ENCODE peak calls at places on chromosomes 12 and 14, in four cellular contexts. R, H, A and E are unnamed samples.

GRCh38 chr14:77508249-77508648 is 9.6 kb upstream of the ISM2 start:
- DNase-seq in R (peak), A (peak), H (no peak), E (no peak)

GRCh38 chr14:97021571-97022171 is 224.5 kb downstream of the VRK1 start:
- DNase-seq in R (peak), H (no peak), A (no peak), E (no peak)

GRCh38 chr12:121529184-121529583 is 51.6 kb downstream of the KDM2B start:
- DNase-seq in R (no peak), A (no peak), H (no peak), E (no peak)

GRCh38 chr14:21734457-21735074 is 60.9 kb upstream of the OR4E1 start:
- DNase-seq in H (no peak), A (peak), R (peak), E (no peak)

GRCh38 chr12:132523576-132524331 is 33.8 kb downstream of the FBRSL1 start:
- DNase-seq in R (peak), H (peak), A (peak), E (no peak)

GRCh38 chr12:78279567-78279966 is 448.9 kb downstream of the NAV3 start:
- DNase-seq in R (no peak), A (no peak), H (no peak), E (no peak)

GRCh38 chr12:120540445-120540844 is 6.3 kb downstream of the RNF10 start:
- DNase-seq in R (no peak), H (no peak), A (no peak), E (no peak)

GRCh38 chr12:124422570-124423523 is 128.0 kb downstream of the RFLNA start:
- DNase-seq in A (peak), R (peak), H (peak), E (peak)

GRCh38 chr12:115752913-115753726 is 524.4 kb downstream of the MED13L start:
- DNase-seq in A (peak), H (peak), R (peak), E (no peak)

GRCh38 chr12:46266382-46266791 is 2.5 kb downstream of the SLC38A1 start:
- DNase-seq in H (no peak), A (no peak), R (peak), E (no peak)

GRCh38 chr12:3034067-3034750 is 43.0 kb upstream of the TSPAN9 start:
- DNase-seq in A (peak), H (peak), R (peak), E (peak)

GRCh38 chr14:50935126-50936090 is 8.9 kb downstream of the PYGL start:
- DNase-seq in R (no peak), A (peak), H (no peak), E (no peak)

GRCh38 chr12:117064596-117064995 is 34.6 kb downstream of the TESC start:
- DNase-seq in H (no peak), R (no peak), A (no peak), E (no peak)

GRCh38 chr12:50981319-50982239 is 29.2 kb downstream of the HIGD1C start:
- DNase-seq in H (no peak), R (no peak), A (peak), E (no peak)

GRCh38 chr12:30977537-30978349 is 51.2 kb downstream of the TSPAN11 start:
- DNase-seq in H (no peak), R (no peak), A (no peak), E (no peak)

GRCh38 chr14:68501621-68502052 is 291.2 kb downstream of the ZFP36L1 start:
- DNase-seq in R (no peak), H (peak), A (no peak), E (no peak)

GRCh38 chr14:90281261-90281660 is 24.9 kb downstream of the PSMC1 start:
- DNase-seq in H (no peak), A (no peak), R (no peak), E (no peak)

GRCh38 chr14:67500981-67501380 is 12.5 kb upstream of the TMEM229B start:
- DNase-seq in A (no peak), R (no peak), H (no peak), E (no peak)

GRCh38 chr14:49992901-49993335 is 100.0 kb downstream of the ARF6 start:
- DNase-seq in A (peak), R (peak), H (no peak), E (no peak)

GRCh38 chr14:53401646-53402045 is 248.5 kb upstream of the DDHD1 start:
- DNase-seq in H (no peak), A (no peak), R (no peak), E (no peak)

GRCh38 chr12:108854055-108854452 is 3.3 kb downstream of the SSH1 start:
- DNase-seq in R (peak), H (no peak), A (peak), E (peak)

GRCh38 chr12:50772470-50772869 is 8.6 kb downstream of the ATF1 start:
- DNase-seq in H (no peak), R (no peak), A (no peak), E (no peak)

GRCh38 chr14:35932659-35933159 is 106.6 kb downstream of the BRMS1L start:
- DNase-seq in A (no peak), H (no peak), R (no peak), E (no peak)

GRCh38 chr12:26631846-26632245 is 201.1 kb downstream of the ITPR2 start:
- DNase-seq in H (no peak), A (no peak), R (no peak), E (no peak)

GRCh38 chr12:32618115-32618514 is 61.0 kb upstream of the DNM1L start:
- DNase-seq in A (peak), R (no peak), H (no peak), E (no peak)

GRCh38 chr12:5923043-5923605 is 21.9 kb downstream of the ANO2 start:
- DNase-seq in R (no peak), A (no peak), H (no peak), E (peak)

GRCh38 chr12:54569072-54569471 is 19.4 kb downstream of the PPP1R1A start:
- DNase-seq in R (no peak), H (no peak), A (no peak), E (no peak)

DNA sequence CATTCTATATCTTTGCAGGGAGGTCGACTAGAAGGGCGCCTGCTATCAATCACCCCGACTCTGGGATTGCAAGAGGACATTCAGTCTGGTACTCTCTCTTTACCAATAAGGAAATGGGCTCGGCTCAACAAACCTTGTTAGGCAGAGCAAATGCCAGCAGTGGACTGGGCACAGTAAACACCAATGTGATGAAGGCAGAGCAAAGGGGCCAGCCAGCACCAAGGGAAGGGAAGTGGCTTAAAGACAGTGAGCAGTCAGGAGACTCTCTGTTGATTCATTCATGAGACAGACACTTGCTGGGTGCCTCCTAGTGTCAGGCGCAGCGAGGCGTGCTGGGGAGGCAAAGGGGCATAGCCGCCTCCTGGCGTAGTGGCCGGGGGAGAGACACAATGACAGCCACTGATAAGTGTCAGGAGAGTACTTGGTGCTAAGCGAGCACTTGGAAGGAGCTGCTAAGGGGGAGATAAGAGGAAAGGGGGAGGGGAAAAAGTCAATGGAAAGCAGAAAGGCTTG is 34.1 kb downstream of the TMCC3 start:
- DNase-seq in A (no peak), R (peak), H (no peak), E (peak)
- TF ChIP-seq EP300 in A (no peak), R (no peak), H (no peak), E (no peak)

GRCh38 chr14:102544034-102544744 is 34.6 kb upstream of the ANKRD9 start:
- DNase-seq in R (no peak), H (no peak), A (peak), E (no peak)

GRCh38 chr14:102547067-102547466 is 37.5 kb upstream of the ANKRD9 start:
- DNase-seq in H (no peak), A (no peak), R (no peak), E (no peak)

GRCh38 chr14:102541771-102542170 is 32.2 kb upstream of the ANKRD9 start:
- DNase-seq in R (no peak), A (no peak), H (no peak), E (no peak)

GRCh38 chr14:102544745-102545460 is 35.3 kb upstream of the ANKRD9 start:
- DNase-seq in R (no peak), H (no peak), A (peak), E (no peak)

DNA sequence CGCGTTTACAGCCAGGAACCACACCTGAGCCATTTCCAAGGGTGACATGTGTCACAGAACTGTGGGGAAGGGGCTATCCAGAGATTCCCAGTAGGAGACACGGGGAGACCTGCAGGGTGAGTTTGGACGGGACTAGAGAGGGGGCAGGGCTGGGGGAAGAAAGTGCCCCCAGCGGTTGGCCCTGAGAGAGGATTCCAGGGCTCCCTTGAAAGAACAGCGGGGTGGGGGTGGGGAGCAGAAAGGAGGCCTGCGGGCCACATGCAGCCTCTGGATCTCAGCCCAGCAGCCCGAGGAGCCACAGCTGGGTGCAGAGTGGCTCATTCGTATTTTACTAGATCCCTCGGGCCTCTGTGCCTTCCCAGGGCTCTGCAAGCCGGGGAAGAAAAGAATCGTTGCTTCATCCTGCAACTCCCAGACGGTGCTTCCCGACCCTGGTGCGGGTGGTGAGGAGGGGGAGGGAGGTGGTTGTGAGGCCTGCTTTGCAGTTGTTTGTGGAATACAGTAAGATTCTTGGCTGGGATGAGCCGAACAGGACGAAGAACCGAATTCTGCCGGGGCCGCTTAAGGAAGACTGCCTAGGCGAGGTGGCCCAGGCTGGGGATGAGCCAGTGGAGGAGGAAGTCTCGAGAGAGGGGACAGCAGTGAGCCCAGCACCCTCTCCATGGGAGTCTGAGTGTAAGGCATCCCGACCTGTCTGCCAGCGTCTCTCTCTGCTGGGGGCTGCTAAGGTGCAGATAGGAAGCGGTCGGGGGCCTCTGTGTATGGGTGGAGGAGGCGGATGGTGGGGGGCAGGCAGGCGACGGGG is 36.1 kb upstream of the ANKRD9 start:
- DNase-seq in H (no peak), A (peak), R (no peak), E (no peak)
- H3K4me3 ChIP-seq in H (no peak), A (peak), R (no peak), E (no peak)

GRCh38 chr12:105524961-105525360 is 194.5 kb downstream of the C12orf75 start:
- DNase-seq in H (no peak), A (no peak), R (no peak), E (no peak)

GRCh38 chr12:105522166-105522825 is 191.8 kb downstream of the C12orf75 start:
- DNase-seq in R (peak), A (no peak), H (no peak), E (no peak)

DNA sequence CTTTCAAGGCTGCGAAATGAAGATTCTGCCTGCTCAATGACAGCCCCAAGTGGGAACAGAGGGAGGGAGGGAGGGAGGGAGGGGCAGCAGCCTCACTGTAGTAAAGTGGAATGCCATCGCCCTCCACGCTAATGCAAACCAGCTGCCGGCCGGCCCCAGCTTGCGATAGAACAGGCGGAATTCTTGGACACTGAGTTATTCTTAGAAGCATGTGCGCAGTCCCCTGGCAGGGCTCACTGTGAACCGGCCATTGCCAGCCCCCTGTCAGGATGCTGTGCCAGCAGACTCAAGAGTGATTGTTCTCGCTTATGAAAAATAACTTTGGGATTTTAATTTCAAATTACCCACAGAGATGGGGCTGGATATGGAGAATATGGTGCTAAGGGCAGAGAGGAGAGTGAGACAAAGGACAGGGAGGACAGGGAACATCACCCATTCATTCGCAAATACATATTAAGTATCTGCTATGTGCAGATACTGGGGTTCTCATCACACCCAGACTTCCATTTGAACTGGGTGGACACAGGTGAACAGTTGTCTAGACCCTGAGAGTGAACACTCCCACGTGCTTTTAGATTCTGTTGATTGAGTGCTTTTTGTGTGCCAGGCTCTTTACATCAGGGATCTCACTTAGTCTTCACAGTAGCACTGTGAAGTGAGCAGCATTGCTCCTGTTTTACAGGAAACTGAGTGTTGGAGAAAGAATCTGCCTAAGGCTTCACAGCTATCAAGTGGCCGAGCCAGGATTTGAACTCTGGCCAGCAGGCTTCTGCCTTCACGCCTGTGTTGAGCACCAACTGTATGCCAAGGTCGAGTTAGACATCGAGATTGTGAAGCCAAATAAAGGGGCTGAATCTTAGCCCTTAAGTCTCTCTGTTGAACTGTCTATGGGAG is 192.9 kb downstream of the C12orf75 start:
- DNase-seq in A (no peak), H (peak), R (no peak), E (peak)
- TF ChIP-seq EP300 in A (no peak), H (no peak), R (no peak), E (peak)

DNA sequence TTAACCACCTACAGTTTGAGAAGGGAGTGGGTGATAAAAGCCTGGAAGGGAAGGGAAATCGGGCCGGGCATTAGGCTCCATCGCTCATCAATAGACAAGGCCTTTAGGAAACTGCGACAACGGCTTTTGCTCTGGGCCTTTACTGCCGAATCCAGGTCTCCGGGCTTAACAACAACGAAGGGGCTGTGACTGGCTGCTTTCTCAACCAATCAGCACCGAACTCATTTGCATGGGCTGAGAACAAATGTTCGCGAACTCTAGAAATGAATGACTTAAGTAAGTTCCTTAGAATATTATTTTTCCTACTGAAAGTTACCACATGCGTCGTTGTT is 263 bp upstream of the RNU7-1 start:
- DNase-seq in A (peak), H (peak), R (peak), E (peak)
- H3K4me3 ChIP-seq in A (no peak), H (peak), R (peak), E (peak)

GRCh38 chr12:16297521-16297920 is 20.0 kb upstream of the SLC15A5 start:
- DNase-seq in R (no peak), A (no peak), H (no peak), E (no peak)

GRCh38 chr12:16303939-16304338 is 26.5 kb upstream of the SLC15A5 start:
- DNase-seq in A (no peak), H (no peak), R (no peak), E (no peak)

GRCh38 chr12:16300222-16300621 is 22.7 kb upstream of the SLC15A5 start:
- DNase-seq in A (no peak), R (no peak), H (no peak), E (no peak)

GRCh38 chr12:16299403-16299802 is 21.9 kb upstream of the SLC15A5 start:
- DNase-seq in A (no peak), H (no peak), R (no peak), E (no peak)

DNA sequence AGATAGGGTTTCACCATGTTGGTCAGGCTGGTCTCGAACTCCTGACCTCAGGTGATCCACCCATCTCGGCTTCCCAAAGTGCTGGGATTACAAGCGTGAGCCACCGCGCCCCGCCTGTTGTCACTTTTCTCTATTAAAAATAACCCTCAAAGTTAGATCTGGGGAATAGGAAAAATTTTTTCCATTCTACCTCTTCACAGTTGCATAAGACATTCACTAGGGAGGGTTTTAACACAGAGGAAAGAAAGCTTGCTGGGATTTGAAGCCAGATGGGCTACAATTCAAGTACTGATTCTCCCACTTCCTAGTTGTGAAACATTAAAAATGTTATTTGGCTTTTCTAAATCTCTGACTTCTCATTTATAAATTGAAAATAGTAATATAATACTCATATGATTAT is 23.2 kb upstream of the SLC15A5 start:
- DNase-seq in H (no peak), A (no peak), R (no peak), E (peak)
- TF ChIP-seq EP300 in H (no peak), A (no peak), R (no peak), E (no peak)

GRCh38 chr12:84357314-84357713 is 555.3 kb downstream of the SLC6A15 start:
- DNase-seq in H (no peak), A (no peak), R (no peak), E (no peak)

GRCh38 chr12:84356224-84356623 is 556.4 kb downstream of the SLC6A15 start:
- DNase-seq in A (no peak), R (no peak), H (no peak), E (no peak)

GRCh38 chr12:84355561-84355960 is 557.0 kb downstream of the SLC6A15 start:
- DNase-seq in H (no peak), A (no peak), R (no peak), E (no peak)
- H3K4me3 ChIP-seq in H (no peak), A (no peak), R (no peak), E (no peak)